ENCODE peak calls at places on chromosome 18, in four cellular contexts. One of them, this sample, is unnamed.
A peak's percentile ranks its signal among the peaks of the same experiment; 100 is the strongest.

GRCh38 chr18:74124642-74125041 is 23.0 kb downstream of the FBXO15 start:
- DNase-seq in heart right ventricle: no peak
- DNase-seq in bronchial epithelial cell: no peak
- DNase-seq in left lung: no peak
- DNase-seq in this sample: no peak

GRCh38 chr18:57080479-57080878 is 66.4 kb upstream of the BOD1L2 start:
- DNase-seq in heart right ventricle: no peak
- DNase-seq in bronchial epithelial cell: no peak
- DNase-seq in left lung: no peak
- DNase-seq in this sample: peak; percentile 15

GRCh38 chr18:13982136-13982535 is 66.8 kb upstream of the MC2R start:
- DNase-seq in heart right ventricle: no peak
- DNase-seq in bronchial epithelial cell: no peak
- DNase-seq in left lung: no peak
- DNase-seq in this sample: peak; percentile 5

GRCh38 chr18:79547413-79548076 is 132.1 kb upstream of the CTDP1 start:
- DNase-seq in heart right ventricle: no peak
- DNase-seq in bronchial epithelial cell: no peak
- DNase-seq in left lung: peak; percentile 69
- DNase-seq in this sample: no peak

GRCh38 chr18:24600076-24600654 is 139.7 kb downstream of the HRH4 start:
- DNase-seq in heart right ventricle: peak; percentile 45
- DNase-seq in bronchial epithelial cell: peak; percentile 42
- DNase-seq in left lung: no peak
- DNase-seq in this sample: peak; percentile 81

GRCh38 chr18:23487738-23488625 is 15.3 kb upstream of the RMC1 start:
- DNase-seq in heart right ventricle: no peak
- DNase-seq in bronchial epithelial cell: peak; percentile 66
- DNase-seq in left lung: peak; percentile 81
- DNase-seq in this sample: no peak

GRCh38 chr18:60534539-60534938 is 162.0 kb upstream of the MC4R start:
- DNase-seq in heart right ventricle: no peak
- DNase-seq in bronchial epithelial cell: peak; percentile 74
- DNase-seq in left lung: no peak
- DNase-seq in this sample: no peak

GRCh38 chr18:26457611-26458350 is 90.6 kb downstream of the KCTD1 start:
- DNase-seq in heart right ventricle: no peak
- DNase-seq in bronchial epithelial cell: no peak
- DNase-seq in left lung: no peak
- DNase-seq in this sample: no peak

GRCh38 chr18:11268691-11269686 is 119.6 kb upstream of the PIEZO2 start:
- DNase-seq in heart right ventricle: no peak
- DNase-seq in bronchial epithelial cell: no peak
- DNase-seq in left lung: no peak
- DNase-seq in this sample: no peak

GRCh38 chr18:4074647-4075046 is 380.5 kb downstream of the DLGAP1 start:
- DNase-seq in heart right ventricle: no peak
- DNase-seq in bronchial epithelial cell: peak; percentile 90
- DNase-seq in left lung: no peak
- DNase-seq in this sample: no peak

GRCh38 chr18:75346671-75347070 is 80.8 kb downstream of the SMIM21 start:
- DNase-seq in heart right ventricle: no peak
- DNase-seq in bronchial epithelial cell: no peak
- DNase-seq in left lung: no peak
- DNase-seq in this sample: no peak

GRCh38 chr18:46331316-46331715 is 227.1 kb downstream of the HAUS1 start:
- DNase-seq in heart right ventricle: no peak
- DNase-seq in bronchial epithelial cell: no peak
- DNase-seq in left lung: no peak
- DNase-seq in this sample: no peak

GRCh38 chr18:13429016-13429415 is 210.5 kb downstream of the LDLRAD4 start:
- DNase-seq in heart right ventricle: no peak
- DNase-seq in bronchial epithelial cell: no peak
- DNase-seq in left lung: no peak
- DNase-seq in this sample: no peak

GRCh38 chr18:57063601-57064000 is 83.3 kb upstream of the BOD1L2 start:
- DNase-seq in heart right ventricle: no peak
- DNase-seq in bronchial epithelial cell: no peak
- DNase-seq in left lung: no peak
- DNase-seq in this sample: no peak

GRCh38 chr18:11925800-11926481 is 17.8 kb upstream of the MPPE1 start:
- DNase-seq in heart right ventricle: no peak
- DNase-seq in bronchial epithelial cell: no peak
- DNase-seq in left lung: no peak
- DNase-seq in this sample: no peak

GRCh38 chr18:56873441-56874140 is 222.4 kb downstream of the WDR7 start:
- DNase-seq in heart right ventricle: no peak
- DNase-seq in bronchial epithelial cell: no peak
- DNase-seq in left lung: peak; percentile 24
- DNase-seq in this sample: peak; percentile 14

GRCh38 chr18:56565596-56566355 is 72.6 kb downstream of the TXNL1 start:
- DNase-seq in heart right ventricle: no peak
- DNase-seq in bronchial epithelial cell: peak; percentile 56
- DNase-seq in left lung: no peak
- DNase-seq in this sample: no peak

GRCh38 chr18:59269563-59270214 is 3.6 kb downstream of the RAX start:
- DNase-seq in heart right ventricle: no peak
- DNase-seq in bronchial epithelial cell: no peak
- DNase-seq in left lung: no peak
- DNase-seq in this sample: no peak
- H3K27me3 ChIP-seq in heart right ventricle: peaks cover 99% of the 10 kb centered on the region
- H3K27me3 ChIP-seq in bronchial epithelial cell: peaks cover 81% of the 10 kb centered on the region
- H3K27me3 ChIP-seq in left lung: peaks cover 100% of the 10 kb centered on the region
- H3K27me3 ChIP-seq in this sample: no peaks in the 10 kb centered on the region

DNA sequence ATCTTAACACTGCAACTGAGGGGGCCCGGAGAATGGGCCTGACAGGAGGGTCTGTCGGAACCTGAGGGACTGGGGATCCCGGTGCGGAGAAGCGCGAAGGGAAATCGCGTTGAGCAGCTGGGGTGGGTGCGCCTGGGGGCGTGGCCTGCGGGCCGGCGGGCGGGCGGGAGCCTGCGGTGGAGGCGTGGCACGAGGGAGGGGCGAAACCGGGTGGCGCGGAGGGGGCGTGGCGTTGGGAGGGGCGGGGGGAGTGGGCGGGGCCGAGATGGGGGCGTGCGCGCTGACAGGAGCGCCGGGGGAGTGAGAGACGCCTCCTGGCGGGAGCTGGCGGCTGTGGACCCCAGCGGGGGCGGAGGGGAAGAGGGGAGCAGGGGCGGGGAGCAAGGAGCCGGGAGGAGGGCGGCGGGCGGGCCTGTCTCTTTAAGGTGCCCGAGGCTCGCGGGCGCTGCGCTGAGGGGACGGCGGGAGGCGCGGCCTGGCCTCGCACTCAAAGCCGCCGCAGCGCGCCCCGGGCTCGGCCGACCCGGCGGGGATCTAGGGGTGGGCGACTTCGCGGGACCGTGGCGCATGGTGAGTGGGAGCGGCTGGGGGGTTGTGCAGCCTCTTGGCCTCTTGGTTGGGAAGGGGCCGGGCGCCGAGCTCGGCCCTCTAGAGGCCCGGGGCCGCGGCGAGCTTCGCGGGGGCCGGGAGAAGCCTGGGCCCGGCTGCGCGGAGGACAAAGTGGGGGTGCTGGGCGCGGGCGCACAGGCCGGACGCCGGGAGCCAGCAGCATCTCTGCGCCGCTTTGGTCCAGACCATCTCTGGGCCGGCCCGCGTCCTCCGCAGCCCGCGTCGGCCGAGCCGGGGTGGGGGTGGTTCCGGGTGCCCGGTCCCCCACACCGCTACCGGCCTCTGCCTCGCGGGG is at the start of gene TWSG1:
- DNase-seq in heart right ventricle: peak; percentile 92
- DNase-seq in bronchial epithelial cell: peak; percentile 74
- DNase-seq in left lung: peak; percentile 99
- DNase-seq in this sample: peak; percentile 98
- TF ChIP-seq CTCF in heart right ventricle: peak; percentile 62
- TF ChIP-seq CTCF in bronchial epithelial cell: peak; percentile 48
- TF ChIP-seq CTCF in left lung: peak; percentile 43
- TF ChIP-seq CTCF in this sample: peak; percentile 41

GRCh38 chr18:36296591-36297418 is 708 bp upstream of the FHOD3 start:
- DNase-seq in heart right ventricle: peak; percentile 67
- DNase-seq in bronchial epithelial cell: peak; percentile 57
- DNase-seq in left lung: peak; percentile 83
- DNase-seq in this sample: peak; percentile 64

GRCh38 chr18:36297419-36298112 is at the start of gene FHOD3:
- DNase-seq in heart right ventricle: peak; percentile 76
- DNase-seq in bronchial epithelial cell: no peak
- DNase-seq in left lung: peak; percentile 80
- DNase-seq in this sample: no peak

GRCh38 chr18:36299010-36299409 is 1.5 kb downstream of the FHOD3 start:
- DNase-seq in heart right ventricle: no peak
- DNase-seq in bronchial epithelial cell: no peak
- DNase-seq in left lung: no peak
- DNase-seq in this sample: no peak

GRCh38 chr18:36300211-36300610 is 2.7 kb downstream of the FHOD3 start:
- DNase-seq in heart right ventricle: no peak
- DNase-seq in bronchial epithelial cell: no peak
- DNase-seq in left lung: no peak
- DNase-seq in this sample: no peak

GRCh38 chr18:36298113-36298701 is 694 bp downstream of the FHOD3 start:
- DNase-seq in heart right ventricle: no peak
- DNase-seq in bronchial epithelial cell: no peak
- DNase-seq in left lung: peak; percentile 75
- DNase-seq in this sample: no peak
- H3K27me3 ChIP-seq in heart right ventricle: peaks cover 40% of the 10 kb centered on the region
- H3K27me3 ChIP-seq in bronchial epithelial cell: no peaks in the 10 kb centered on the region
- H3K27me3 ChIP-seq in left lung: peaks cover 95% of the 10 kb centered on the region
- H3K27me3 ChIP-seq in this sample: peaks cover 83% of the 10 kb centered on the region

GRCh38 chr18:52077251-52077983 is 262.6 kb upstream of the DCC start:
- DNase-seq in heart right ventricle: no peak
- DNase-seq in bronchial epithelial cell: peak; percentile 23
- DNase-seq in left lung: no peak
- DNase-seq in this sample: no peak
- TF ChIP-seq CTCF in heart right ventricle: no peak
- TF ChIP-seq CTCF in bronchial epithelial cell: no peak
- TF ChIP-seq CTCF in left lung: no peak
- TF ChIP-seq CTCF in this sample: no peak

GRCh38 chr18:48134609-48135008 is 204.2 kb upstream of the SMAD2 start:
- DNase-seq in heart right ventricle: no peak
- DNase-seq in bronchial epithelial cell: no peak
- DNase-seq in left lung: no peak
- DNase-seq in this sample: no peak
- H3K27me3 ChIP-seq in heart right ventricle: peaks cover 26% of the 10 kb centered on the region
- H3K27me3 ChIP-seq in bronchial epithelial cell: no peaks in the 10 kb centered on the region
- H3K27me3 ChIP-seq in left lung: peaks cover 59% of the 10 kb centered on the region
- H3K27me3 ChIP-seq in this sample: peaks cover 62% of the 10 kb centered on the region

GRCh38 chr18:51273435-51273834 is 76.0 kb upstream of the MEX3C start:
- DNase-seq in heart right ventricle: no peak
- DNase-seq in bronchial epithelial cell: no peak
- DNase-seq in left lung: no peak
- DNase-seq in this sample: peak; percentile 9

GRCh38 chr18:51279367-51279984 is 82.0 kb upstream of the MEX3C start:
- DNase-seq in heart right ventricle: no peak
- DNase-seq in bronchial epithelial cell: no peak
- DNase-seq in left lung: no peak
- DNase-seq in this sample: no peak

GRCh38 chr18:51275712-51276473 is 78.4 kb upstream of the MEX3C start:
- DNase-seq in heart right ventricle: peak; percentile 42
- DNase-seq in bronchial epithelial cell: no peak
- DNase-seq in left lung: no peak
- DNase-seq in this sample: peak; percentile 69

DNA sequence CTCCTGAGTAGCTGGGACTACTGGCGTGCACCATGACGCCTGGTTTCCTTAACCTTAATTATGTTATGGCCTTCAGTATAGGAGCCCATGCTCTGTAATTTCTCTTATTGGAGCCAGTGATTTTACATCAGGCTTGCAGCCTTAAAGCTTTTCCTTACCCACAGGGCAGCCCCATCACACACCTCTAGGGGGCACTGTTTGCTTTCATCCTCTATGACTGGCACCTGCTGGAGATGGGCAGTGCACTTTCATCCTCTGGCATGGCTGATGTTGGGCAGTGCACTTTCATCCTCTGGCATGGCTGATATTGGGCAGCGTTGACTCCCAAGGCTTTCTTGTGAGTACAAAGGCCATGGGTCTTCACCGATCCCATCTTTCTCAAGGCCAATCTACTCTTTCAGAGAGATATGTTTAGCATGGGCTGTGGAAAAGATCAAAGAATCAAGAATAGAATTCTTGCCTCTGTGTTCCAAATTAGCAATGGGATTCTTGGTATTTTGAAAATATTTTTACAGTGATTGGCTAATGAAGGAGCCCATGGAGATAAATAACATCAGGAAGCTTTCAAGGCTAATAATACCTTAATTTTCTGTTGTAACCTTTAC is 80.7 kb upstream of the MEX3C start:
- DNase-seq in heart right ventricle: no peak
- DNase-seq in bronchial epithelial cell: peak; percentile 56
- DNase-seq in left lung: no peak
- DNase-seq in this sample: peak; percentile 73
- TF ChIP-seq CTCF in heart right ventricle: peak; percentile 49
- TF ChIP-seq CTCF in bronchial epithelial cell: peak; percentile 93
- TF ChIP-seq CTCF in left lung: peak; percentile 37
- TF ChIP-seq CTCF in this sample: peak; percentile 90

GRCh38 chr18:31042391-31043181 is at the start of gene DSC3:
- DNase-seq in heart right ventricle: no peak
- DNase-seq in bronchial epithelial cell: peak; percentile 92
- DNase-seq in left lung: peak; percentile 82
- DNase-seq in this sample: no peak
- H3K27me3 ChIP-seq in heart right ventricle: peaks cover 81% of the 10 kb centered on the region
- H3K27me3 ChIP-seq in bronchial epithelial cell: no peaks in the 10 kb centered on the region
- H3K27me3 ChIP-seq in left lung: peaks cover 74% of the 10 kb centered on the region
- H3K27me3 ChIP-seq in this sample: peaks cover 59% of the 10 kb centered on the region

GRCh38 chr18:61955644-61956043 is 62.8 kb upstream of the RNF152 start:
- DNase-seq in heart right ventricle: no peak
- DNase-seq in bronchial epithelial cell: no peak
- DNase-seq in left lung: no peak
- DNase-seq in this sample: no peak

GRCh38 chr18:61953641-61954040 is 60.8 kb upstream of the RNF152 start:
- DNase-seq in heart right ventricle: no peak
- DNase-seq in bronchial epithelial cell: no peak
- DNase-seq in left lung: no peak
- DNase-seq in this sample: no peak

GRCh38 chr18:61953161-61953560 is 60.4 kb upstream of the RNF152 start:
- DNase-seq in heart right ventricle: no peak
- DNase-seq in bronchial epithelial cell: no peak
- DNase-seq in left lung: no peak
- DNase-seq in this sample: no peak

GRCh38 chr18:61954347-61954746 is 61.5 kb upstream of the RNF152 start:
- DNase-seq in heart right ventricle: no peak
- DNase-seq in bronchial epithelial cell: no peak
- DNase-seq in left lung: no peak
- DNase-seq in this sample: no peak

GRCh38 chr18:61957801-61958516 is 65.2 kb upstream of the RNF152 start:
- DNase-seq in heart right ventricle: no peak
- DNase-seq in bronchial epithelial cell: no peak
- DNase-seq in left lung: peak; percentile 43
- DNase-seq in this sample: no peak
- TF ChIP-seq CTCF in heart right ventricle: no peak
- TF ChIP-seq CTCF in bronchial epithelial cell: peak; percentile 24
- TF ChIP-seq CTCF in left lung: no peak
- TF ChIP-seq CTCF in this sample: no peak